ENCODE peak calls at places on chromosomes 12 and 14, in seven cellular contexts. G is astrocyte of the cerebellum; F is NCI-H345; S is GM10248; L is stimulated activated naive CD4-positive, alpha-beta T cell; Q is heart right ventricle; O is coronary artery. V is an unnamed sample.
A peak's percentile ranks its signal among the peaks of the same experiment; 100 is the strongest.

GRCh38 chr12:24505366-24506025 is 443.4 kb downstream of the BCAT1 start:
- DNase-seq in G (no peak), F (no peak), S (no peak), L (no peak), Q (no peak), O (no peak), V (no peak)

GRCh38 chr14:33933386-33933934 is 17.4 kb downstream of the EGLN3 start:
- DNase-seq in G (no peak), F (no peak), S (no peak), L (no peak), Q (no peak), O (no peak), V (no peak)

GRCh38 chr12:115096673-115097349 is 412.8 kb upstream of the TBX3 start:
- DNase-seq in G (no peak), F (no peak), S (no peak), L (no peak), Q (peak; percentile 17), O (no peak), V (no peak)

GRCh38 chr14:53620325-53620716 is 336.3 kb downstream of the BMP4 start:
- DNase-seq in G (peak; percentile 75), F (no peak), S (no peak), L (no peak), Q (no peak), O (no peak), V (no peak)

GRCh38 chr12:53872367-53872766 is 66.3 kb upstream of the HOXC13 start:
- DNase-seq in G (no peak), F (no peak), S (no peak), L (no peak), Q (no peak), O (no peak), V (no peak)

GRCh38 chr14:33959692-33960151 is 8.8 kb upstream of the EGLN3 start:
- DNase-seq in G (no peak), F (no peak), S (no peak), L (no peak), Q (no peak), O (no peak), V (no peak)

GRCh38 chr14:82009076-82009475 is 475.4 kb upstream of the SEL1L start:
- DNase-seq in G (no peak), F (no peak), S (no peak), L (no peak), Q (no peak), O (no peak), V (no peak)

GRCh38 chr14:93299831-93300230 is 33.0 kb downstream of the BTBD7 start:
- DNase-seq in G (no peak), F (no peak), S (no peak), L (no peak), Q (no peak), O (no peak), V (no peak)

GRCh38 chr12:56720696-56721615 is 4.1 kb downstream of the NACA start:
- DNase-seq in G (no peak), F (no peak), S (no peak), L (no peak), Q (no peak), O (no peak), V (peak; percentile 27)

GRCh38 chr14:58272589-58273372 is 25.6 kb upstream of the ARID4A start:
- DNase-seq in G (peak; percentile 34), F (no peak), S (no peak), L (no peak), Q (no peak), O (no peak), V (no peak)

GRCh38 chr12:6575648-6576047 is 7.6 kb upstream of the NOP2 start:
- DNase-seq in G (no peak), F (no peak), S (no peak), L (no peak), Q (no peak), O (no peak), V (no peak)

GRCh38 chr12:131908716-131909595 is 14.5 kb downstream of the ULK1 start:
- DNase-seq in G (no peak), F (no peak), S (no peak), L (no peak), Q (no peak), O (no peak), V (no peak)

GRCh38 chr12:113655479-113655878 is 183.8 kb upstream of the LHX5 start:
- DNase-seq in G (no peak), F (no peak), S (no peak), L (no peak), Q (no peak), O (no peak), V (no peak)

GRCh38 chr12:6819069-6820030 is 2.3 kb upstream of the GPR162 start:
- DNase-seq in G (no peak), F (no peak), S (no peak), L (no peak), Q (no peak), O (no peak), V (no peak)

GRCh38 chr14:71380271-71380670 is 473.0 kb downstream of the PCNX1 start:
- DNase-seq in G (peak; percentile 62), F (no peak), S (no peak), L (no peak), Q (no peak), O (no peak), V (no peak)

GRCh38 chr14:104558231-104559042 is 21.1 kb upstream of the C14orf180 start:
- DNase-seq in G (no peak), F (no peak), S (no peak), L (no peak), Q (peak; percentile 1), O (no peak), V (no peak)

GRCh38 chr12:112049351-112049750 is 36.1 kb downstream of the ERP29 start:
- DNase-seq in G (no peak), F (no peak), S (no peak), L (no peak), Q (no peak), O (no peak), V (no peak)

GRCh38 chr12:101957251-101957650 is 79.9 kb downstream of the DRAM1 start:
- DNase-seq in G (no peak), F (no peak), S (no peak), L (no peak), Q (no peak), O (no peak), V (no peak)

GRCh38 chr12:5171701-5172100 is 128.0 kb downstream of the KCNA5 start:
- DNase-seq in G (peak; percentile 64), F (peak; percentile 32), S (no peak), L (no peak), Q (no peak), O (no peak), V (no peak)

GRCh38 chr14:100762089-100762515 is 35.4 kb downstream of the DLK1 start:
- DNase-seq in G (no peak), F (no peak), S (no peak), L (no peak), Q (no peak), O (no peak), V (no peak)

GRCh38 chr14:35821546-35822411 is 4.4 kb upstream of the BRMS1L start:
- DNase-seq in G (no peak), F (peak; percentile 25), S (peak; percentile 17), L (peak; percentile 5), Q (no peak), O (no peak), V (peak; percentile 41)

GRCh38 chr12:98408681-98409080 is 106.7 kb upstream of the TMPO start:
- DNase-seq in G (no peak), F (no peak), S (no peak), L (no peak), Q (no peak), O (no peak), V (peak; percentile 8)

GRCh38 chr12:752673-753400 is 458 bp downstream of the WNK1 start:
- DNase-seq in G (no peak), F (peak; percentile 42), S (peak; percentile 60), L (peak; percentile 63), Q (peak; percentile 67), O (peak; percentile 81), V (no peak)

GRCh38 chr14:69996197-69996596 is 117.0 kb downstream of the SMOC1 start:
- DNase-seq in G (no peak), F (no peak), S (no peak), L (no peak), Q (no peak), O (no peak), V (no peak)

GRCh38 chr12:34291001-34291400 is 268.7 kb downstream of the ALG10 start:
- DNase-seq in G (no peak), F (no peak), S (no peak), L (no peak), Q (peak; percentile 2), O (peak; percentile 57), V (no peak)

GRCh38 chr12:55619352-55620138 is 17.1 kb upstream of the OR10P1 start:
- DNase-seq in G (peak; percentile 90), F (peak; percentile 78), S (peak; percentile 70), L (peak; percentile 81), Q (no peak), O (no peak), V (peak; percentile 85)

V was measured in AML-193.